ENCODE peak calls at places on chromosomes 7 and 10, in five cellular contexts. One of them, this sample, is unnamed.

GRCh38 chr10:122112625-122113160 is 123.7 kb downstream of the TACC2 start:
- DNase-seq in HFFc6: peak; percentile 98
- DNase-seq in pancreas: peak; percentile 76
- DNase-seq in WTC11: peak; percentile 76
- DNase-seq in endodermal cell: peak; percentile 93
- DNase-seq in this sample: peak; percentile 80

GRCh38 chr7:42198296-42198695 is 38.7 kb downstream of the GLI3 start:
- DNase-seq in HFFc6: no peak
- DNase-seq in pancreas: no peak
- DNase-seq in WTC11: no peak
- DNase-seq in endodermal cell: no peak
- DNase-seq in this sample: no peak

GRCh38 chr10:58608826-58609225 is 96.2 kb downstream of the BICC1 start:
- DNase-seq in HFFc6: no peak
- DNase-seq in pancreas: no peak
- DNase-seq in WTC11: no peak
- DNase-seq in endodermal cell: no peak
- DNase-seq in this sample: no peak

GRCh38 chr10:27258838-27259532 is 18.4 kb upstream of the ACBD5 start:
- DNase-seq in HFFc6: no peak
- DNase-seq in pancreas: no peak
- DNase-seq in WTC11: peak; percentile 54
- DNase-seq in endodermal cell: peak; percentile 76
- DNase-seq in this sample: peak; percentile 46

GRCh38 chr7:77791956-77792355 is 6.3 kb downstream of the TMEM60 start:
- DNase-seq in HFFc6: no peak
- DNase-seq in pancreas: no peak
- DNase-seq in WTC11: no peak
- DNase-seq in endodermal cell: no peak
- DNase-seq in this sample: no peak

GRCh38 chr10:78407009-78407711 is 373.5 kb downstream of the RPS24 start:
- DNase-seq in HFFc6: peak; percentile 95
- DNase-seq in pancreas: peak; percentile 89
- DNase-seq in WTC11: peak; percentile 95
- DNase-seq in endodermal cell: peak; percentile 99
- DNase-seq in this sample: peak; percentile 91

GRCh38 chr7:32154797-32155196 is 84.6 kb upstream of the PDE1C start:
- DNase-seq in HFFc6: no peak
- DNase-seq in pancreas: no peak
- DNase-seq in WTC11: no peak
- DNase-seq in endodermal cell: no peak
- DNase-seq in this sample: peak; percentile 13

GRCh38 chr10:131786756-131787605 is 113.8 kb upstream of the PPP2R2D start:
- DNase-seq in HFFc6: peak; percentile 30
- DNase-seq in pancreas: no peak
- DNase-seq in WTC11: peak; percentile 33
- DNase-seq in endodermal cell: peak; percentile 71
- DNase-seq in this sample: peak; percentile 50

GRCh38 chr7:4733936-4734528 is 41.4 kb upstream of the AP5Z1 start:
- DNase-seq in HFFc6: no peak
- DNase-seq in pancreas: no peak
- DNase-seq in WTC11: no peak
- DNase-seq in endodermal cell: no peak
- DNase-seq in this sample: no peak

DNA sequence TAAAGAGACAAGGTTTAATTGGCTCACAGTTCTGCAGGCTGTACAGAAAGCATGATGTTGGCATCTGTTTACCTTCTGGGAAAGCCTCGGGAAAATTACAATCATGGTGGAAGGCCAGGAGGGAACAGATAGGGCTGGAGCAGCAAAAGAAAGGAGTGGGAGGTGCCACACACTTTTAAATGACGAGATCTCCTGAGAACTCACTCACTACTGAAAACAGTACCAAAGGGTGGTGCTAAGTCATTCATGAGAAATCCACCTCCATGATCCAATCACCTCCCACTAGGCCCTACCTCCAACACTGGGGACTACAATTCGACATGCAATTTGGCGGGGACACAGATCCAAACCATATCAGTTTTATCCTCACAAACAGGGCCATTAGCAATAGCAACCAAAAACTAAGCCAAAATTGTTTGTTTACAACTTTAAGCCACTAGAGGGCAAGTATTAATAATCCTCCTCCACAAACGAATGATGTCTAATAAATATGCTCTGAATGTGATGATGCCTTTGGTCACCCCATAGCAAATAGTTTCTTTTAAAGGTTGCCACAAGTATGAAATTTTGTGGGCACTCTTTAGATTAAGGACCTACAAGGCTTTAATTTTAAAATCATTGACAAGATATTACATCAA is 129.2 kb upstream of the NRBF2 start:
- DNase-seq in HFFc6: peak; percentile 18
- DNase-seq in pancreas: no peak
- DNase-seq in WTC11: no peak
- DNase-seq in endodermal cell: peak; percentile 47
- DNase-seq in this sample: no peak
- TF ChIP-seq CTCF in HFFc6: peak; percentile 73
- TF ChIP-seq CTCF in pancreas: no peak
- TF ChIP-seq CTCF in WTC11: peak; percentile 6
- TF ChIP-seq CTCF in endodermal cell: peak; percentile 66
- TF ChIP-seq CTCF in this sample: peak; percentile 30

GRCh38 chr7:140595468-140596147 is 45.0 kb downstream of the DENND2A start:
- DNase-seq in HFFc6: no peak
- DNase-seq in pancreas: no peak
- DNase-seq in WTC11: no peak
- DNase-seq in endodermal cell: no peak
- DNase-seq in this sample: no peak
- TF ChIP-seq CTCF in HFFc6: no peak
- TF ChIP-seq CTCF in pancreas: no peak
- TF ChIP-seq CTCF in WTC11: no peak
- TF ChIP-seq CTCF in endodermal cell: no peak
- TF ChIP-seq CTCF in this sample: no peak

DNA sequence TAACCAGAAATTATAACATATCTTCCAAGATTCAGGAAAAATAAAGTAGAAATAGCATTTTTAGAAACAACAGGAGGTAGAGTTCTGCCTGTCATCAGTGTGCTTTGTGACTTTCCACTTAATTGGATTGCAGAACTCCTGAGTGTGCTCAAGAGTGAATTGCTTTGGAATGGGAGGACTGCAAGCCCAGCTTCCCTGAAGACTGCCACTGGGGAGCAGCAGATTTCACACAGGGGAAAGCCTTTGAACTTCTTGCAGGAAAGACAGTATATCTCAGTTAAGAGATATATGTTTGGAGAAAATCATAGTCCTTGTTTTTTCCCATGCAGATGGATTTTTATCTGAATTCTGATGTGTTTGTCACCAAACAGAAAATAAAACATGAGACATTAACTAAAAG is 124.5 kb downstream of the TMEM168 start:
- DNase-seq in HFFc6: no peak
- DNase-seq in pancreas: no peak
- DNase-seq in WTC11: peak; percentile 25
- DNase-seq in endodermal cell: peak; percentile 77
- DNase-seq in this sample: no peak
- TF ChIP-seq CTCF in HFFc6: peak; percentile 22
- TF ChIP-seq CTCF in pancreas: no peak
- TF ChIP-seq CTCF in WTC11: no peak
- TF ChIP-seq CTCF in endodermal cell: peak; percentile 68
- TF ChIP-seq CTCF in this sample: no peak

GRCh38 chr7:45111298-45112223 is at the start of gene TBRG4:
- DNase-seq in HFFc6: peak; percentile 87
- DNase-seq in pancreas: peak; percentile 93
- DNase-seq in WTC11: peak; percentile 93
- DNase-seq in endodermal cell: peak; percentile 97
- DNase-seq in this sample: peak; percentile 98
- TF ChIP-seq CTCF in HFFc6: peak; percentile 57
- TF ChIP-seq CTCF in pancreas: no peak
- TF ChIP-seq CTCF in WTC11: no peak
- TF ChIP-seq CTCF in endodermal cell: peak; percentile 54
- TF ChIP-seq CTCF in this sample: peak; percentile 21

DNA sequence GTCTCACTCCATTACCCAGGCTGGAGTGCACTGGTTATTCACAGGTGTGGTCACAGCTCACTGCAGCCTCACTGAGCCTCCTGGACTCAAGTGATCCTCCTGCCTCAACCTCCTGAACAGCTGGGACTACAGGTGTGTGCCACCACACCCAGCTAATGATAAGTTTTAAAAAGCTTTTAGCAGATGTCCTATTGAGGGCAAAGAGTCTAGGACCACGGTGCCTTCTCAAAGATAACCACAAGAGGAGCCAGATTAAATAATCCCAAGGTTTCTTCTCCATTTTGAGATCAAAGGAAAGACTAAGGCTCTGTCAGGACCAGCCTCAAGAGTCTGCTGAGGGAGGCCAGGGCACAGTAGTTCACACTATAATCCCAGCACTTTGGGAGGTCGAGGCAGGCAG is 4.7 kb downstream of the ATP5MF start:
- DNase-seq in HFFc6: no peak
- DNase-seq in pancreas: no peak
- DNase-seq in WTC11: no peak
- DNase-seq in endodermal cell: no peak
- DNase-seq in this sample: no peak
- TF ChIP-seq CTCF in HFFc6: peak; percentile 44
- TF ChIP-seq CTCF in pancreas: no peak
- TF ChIP-seq CTCF in WTC11: no peak
- TF ChIP-seq CTCF in endodermal cell: peak; percentile 45
- TF ChIP-seq CTCF in this sample: no peak

This sample was measured in Calu3.